ENCODE peak calls at places on chromosomes 5 and 9, in nine cellular contexts. O is sigmoid colon, Q is Peyer's patch, F is A549, S is IMR-90, I is breast epithelium, D is endothelial cell of umbilical vein, N is stomach, V is uterus. A is an unnamed sample.

GRCh38 chr5:8329773-8330172 is 460.8 kb downstream of the MTRR start:
- DNase-seq in O (no peak), Q (no peak), F (peak), S (peak), I (no peak), D (no peak), N (no peak), V (no peak), A (no peak)

GRCh38 chr5:134026521-134027202 is 21.9 kb upstream of the VDAC1 start:
- DNase-seq in O (no peak), Q (peak), F (peak), S (peak), I (peak), D (peak), N (peak), V (no peak), A (peak)

GRCh38 chr9:107147134-107147533 is 135.9 kb upstream of the RAD23B start:
- DNase-seq in O (no peak), Q (no peak), F (no peak), S (no peak), I (no peak), D (no peak), N (no peak), V (no peak), A (no peak)

GRCh38 chr5:149211566-149211965 is 60.1 kb upstream of the AFAP1L1 start:
- DNase-seq in O (no peak), Q (no peak), F (no peak), S (peak), I (no peak), D (no peak), N (no peak), V (no peak), A (no peak)

GRCh38 chr5:32445831-32446614 is 1.5 kb upstream of the ZFR start:
- DNase-seq in O (no peak), Q (no peak), F (no peak), S (no peak), I (peak), D (no peak), N (no peak), V (no peak), A (no peak)

GRCh38 chr5:150305577-150305976 is 2.9 kb upstream of the ARSI start:
- DNase-seq in O (no peak), Q (no peak), F (no peak), S (no peak), I (no peak), D (no peak), N (no peak), V (no peak), A (no peak)

GRCh38 chr9:1604942-1605560 is 410.1 kb upstream of the SMARCA2 start:
- DNase-seq in O (no peak), Q (no peak), F (peak), S (no peak), I (no peak), D (no peak), N (no peak), V (no peak), A (no peak)

GRCh38 chr9:127114606-127115005 is 7.8 kb downstream of the ANGPTL2 start:
- DNase-seq in O (no peak), Q (no peak), F (no peak), S (no peak), I (no peak), D (no peak), N (no peak), V (no peak), A (no peak)

GRCh38 chr9:89260525-89260924 is 50.5 kb upstream of the CKS2 start:
- DNase-seq in O (no peak), Q (no peak), F (no peak), S (no peak), I (no peak), D (no peak), N (no peak), V (no peak), A (no peak)

GRCh38 chr9:122004589-122004988 is 88.5 kb downstream of the TTLL11 start:
- DNase-seq in O (no peak), Q (no peak), F (no peak), S (no peak), I (no peak), D (no peak), N (no peak), V (no peak), A (no peak)

GRCh38 chr5:14181299-14181968 is 38.3 kb downstream of the TRIO start:
- DNase-seq in O (no peak), Q (no peak), F (no peak), S (no peak), I (no peak), D (no peak), N (no peak), V (no peak), A (no peak)

GRCh38 chr5:10827571-10827970 is 66.5 kb upstream of the DAP start:
- DNase-seq in O (no peak), Q (no peak), F (no peak), S (no peak), I (no peak), D (no peak), N (no peak), V (no peak), A (no peak)

GRCh38 chr9:81559741-81560140 is 129.6 kb downstream of the TLE1 start:
- DNase-seq in O (no peak), Q (no peak), F (peak), S (peak), I (peak), D (peak), N (no peak), V (no peak), A (no peak)

GRCh38 chr9:116646661-116647514 is 40.2 kb upstream of the TRIM32 start:
- DNase-seq in O (no peak), Q (no peak), F (peak), S (peak), I (no peak), D (peak), N (no peak), V (no peak), A (no peak)

GRCh38 chr5:40914835-40915234 is 5.5 kb downstream of the C7 start:
- DNase-seq in O (no peak), Q (no peak), F (no peak), S (peak), I (no peak), D (no peak), N (no peak), V (no peak), A (no peak)

GRCh38 chr5:131786036-131786435 is 10.8 kb downstream of the FNIP1 start:
- DNase-seq in O (no peak), Q (no peak), F (no peak), S (no peak), I (no peak), D (no peak), N (no peak), V (no peak), A (no peak)

GRCh38 chr9:101705135-101705661 is 33.2 kb downstream of the GRIN3A start:
- DNase-seq in O (no peak), Q (peak), F (peak), S (no peak), I (no peak), D (no peak), N (no peak), V (no peak), A (peak)

GRCh38 chr5:52825826-52826225 is 38.1 kb downstream of the ITGA1 start:
- DNase-seq in O (no peak), Q (no peak), F (no peak), S (no peak), I (no peak), D (no peak), N (no peak), V (no peak), A (no peak)

GRCh38 chr9:68546596-68547390 is 6.1 kb upstream of the TMEM252 start:
- DNase-seq in O (no peak), Q (no peak), F (no peak), S (no peak), I (no peak), D (no peak), N (no peak), V (no peak), A (peak)

GRCh38 chr5:100889896-100890295 is 13.2 kb downstream of the ST8SIA4 start:
- DNase-seq in O (no peak), Q (no peak), F (no peak), S (no peak), I (no peak), D (peak), N (no peak), V (no peak), A (no peak)

GRCh38 chr5:141785667-141786066 is 92.5 kb downstream of the PCDH1 start:
- DNase-seq in O (no peak), Q (no peak), F (no peak), S (no peak), I (no peak), D (no peak), N (peak), V (no peak), A (no peak)

GRCh38 chr9:15246688-15247087 is 60.3 kb downstream of the TTC39B start:
- DNase-seq in O (no peak), Q (no peak), F (no peak), S (peak), I (no peak), D (peak), N (no peak), V (no peak), A (no peak)

GRCh38 chr5:111697215-111697614 is 59.8 kb downstream of the NREP start:
- DNase-seq in O (no peak), Q (no peak), F (no peak), S (no peak), I (no peak), D (peak), N (no peak), V (no peak), A (no peak)

GRCh38 chr9:95463145-95464060 is 53.4 kb downstream of the PTCH1 start:
- DNase-seq in O (no peak), Q (peak), F (no peak), S (no peak), I (no peak), D (no peak), N (no peak), V (no peak), A (no peak)

GRCh38 chr5:176180339-176180738 is 57.9 kb upstream of the SIMC1 start:
- DNase-seq in O (no peak), Q (no peak), F (no peak), S (peak), I (no peak), D (no peak), N (no peak), V (no peak), A (no peak)

GRCh38 chr5:67774796-67775195 is 440.8 kb upstream of the PIK3R1 start:
- DNase-seq in O (no peak), Q (no peak), F (no peak), S (no peak), I (no peak), D (no peak), N (no peak), V (no peak), A (no peak)

DNA sequence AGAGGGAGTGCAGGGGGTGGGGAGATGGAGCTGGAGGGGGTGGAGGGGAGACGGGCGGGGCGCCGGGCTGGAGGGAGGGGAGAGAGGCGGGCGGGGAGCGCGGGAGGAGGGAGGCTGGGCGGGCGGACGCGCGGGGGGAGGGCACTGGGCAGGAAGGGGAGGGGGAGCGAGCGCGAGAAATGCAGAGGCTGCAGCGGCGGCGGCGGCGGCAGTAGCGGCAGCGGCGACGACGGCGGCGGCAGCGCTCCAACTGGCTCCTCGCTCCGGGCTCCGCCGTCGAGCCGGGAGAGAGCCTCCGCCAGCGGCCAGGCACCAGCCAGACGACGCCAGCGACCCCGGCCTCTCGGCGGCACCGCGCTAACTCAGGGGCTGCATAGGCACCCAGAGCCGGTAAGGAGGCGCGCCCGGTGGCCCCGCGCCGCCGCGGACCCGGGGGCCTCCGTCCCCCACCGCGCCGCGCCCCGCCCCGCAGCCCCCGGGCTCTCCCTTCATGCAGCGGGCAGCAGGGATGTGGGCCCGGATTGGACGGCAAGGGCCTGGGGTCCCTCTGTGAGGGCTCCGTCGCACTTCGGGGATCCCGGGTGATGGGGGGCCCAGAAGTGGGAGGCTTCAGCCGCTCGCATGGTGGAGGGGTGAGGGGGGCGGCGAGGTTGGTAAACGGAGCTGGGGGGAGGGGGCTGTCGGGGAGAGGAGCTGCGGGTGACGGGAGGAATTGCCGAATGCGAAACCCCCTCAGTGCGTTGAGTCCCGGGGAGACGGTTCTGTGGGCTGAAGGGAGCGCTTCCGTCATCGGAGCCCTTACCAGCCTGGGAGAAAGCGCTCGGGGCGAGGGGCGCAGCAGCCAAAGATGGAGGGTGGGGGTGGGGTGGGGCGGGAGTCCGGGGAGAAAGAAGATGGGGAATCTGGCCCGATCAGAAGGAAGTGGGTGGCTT is at the start of gene BASP1:
- DNase-seq in O (peak), Q (peak), F (peak), S (peak), I (no peak), D (peak), N (peak), V (peak), A (peak)
- H3K27ac ChIP-seq in O (no peak), Q (peak), F (peak), S (peak), I (peak), D (peak), N (peak), V (peak), A (peak)

GRCh38 chr5:173764321-173765029 is 123.7 kb upstream of the CPEB4 start:
- DNase-seq in O (peak), Q (peak), F (peak), S (peak), I (peak), D (peak), N (peak), V (peak), A (peak)
- TF ChIP-seq POLR2A in O (no peak), Q (no peak), F (no peak), S (no peak), I (no peak), D (no peak), N (no peak), V (no peak), A (peak)

DNA sequence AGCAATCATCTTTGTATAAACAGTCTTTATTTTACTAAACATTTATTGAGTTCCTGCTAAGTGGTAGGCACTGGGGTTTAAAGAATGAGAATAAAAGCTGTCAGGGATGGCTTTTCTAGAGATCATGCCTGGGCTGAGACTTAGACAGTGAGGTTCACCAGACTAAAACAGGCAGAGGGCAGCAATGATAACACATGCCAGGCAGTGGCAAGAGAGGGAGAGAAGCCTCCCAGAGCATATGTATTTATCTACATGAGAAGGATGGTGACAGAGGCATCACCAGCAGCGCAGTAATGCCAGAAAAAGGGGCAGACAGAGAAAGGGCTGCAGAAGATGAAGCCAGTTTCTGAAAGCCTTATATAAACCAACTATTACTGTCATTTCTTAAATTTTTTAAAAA is 121.0 kb upstream of the CCDC180 start:
- DNase-seq in O (no peak), Q (no peak), F (no peak), S (no peak), I (no peak), D (no peak), N (no peak), V (no peak), A (no peak)
- H3K27ac ChIP-seq in O (no peak), Q (no peak), F (no peak), S (no peak), I (no peak), D (no peak), N (no peak), V (no peak), A (no peak)

GRCh38 chr9:137085918-137086530 is 761 bp upstream of the MAN1B1 start:
- DNase-seq in O (no peak), Q (peak), F (peak), S (no peak), I (peak), D (peak), N (peak), V (no peak), A (peak)
- TF ChIP-seq POLR2A in O (no peak), Q (no peak), F (peak), S (no peak), I (no peak), D (peak), N (no peak), V (no peak), A (no peak)

GRCh38 chr5:62572918-62573514 is 5.6 kb upstream of the LRRC70 start:
- DNase-seq in O (no peak), Q (no peak), F (no peak), S (peak), I (no peak), D (no peak), N (no peak), V (no peak), A (no peak)

GRCh38 chr5:62564101-62564500 is 14.5 kb upstream of the LRRC70 start:
- DNase-seq in O (no peak), Q (no peak), F (no peak), S (no peak), I (no peak), D (peak), N (no peak), V (no peak), A (no peak)

GRCh38 chr5:62574599-62574998 is 4.0 kb upstream of the LRRC70 start:
- DNase-seq in O (no peak), Q (no peak), F (no peak), S (no peak), I (no peak), D (no peak), N (no peak), V (no peak), A (no peak)

GRCh38 chr5:62568800-62569432 is 9.7 kb upstream of the LRRC70 start:
- DNase-seq in O (no peak), Q (no peak), F (no peak), S (no peak), I (no peak), D (no peak), N (no peak), V (no peak), A (no peak)

DNA sequence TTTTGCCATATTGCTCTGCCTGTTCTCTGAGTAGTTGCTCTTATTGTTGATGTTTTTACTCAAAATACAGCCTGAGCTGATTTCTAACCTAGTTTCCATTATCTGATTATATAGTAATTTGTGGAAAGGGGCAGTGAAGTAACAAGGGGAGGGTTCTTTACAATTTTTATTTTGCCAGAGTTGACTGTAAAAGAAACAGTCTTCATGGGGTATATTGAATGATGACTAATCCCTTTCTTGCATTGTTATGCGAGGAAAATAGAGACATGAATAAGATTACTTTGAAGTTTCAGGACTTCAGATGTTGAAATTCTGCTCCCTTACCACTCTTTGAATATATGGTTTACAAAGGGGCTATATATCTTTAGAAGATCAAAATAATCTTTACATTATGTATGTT is 9.2 kb upstream of the LRRC70 start:
- DNase-seq in O (no peak), Q (no peak), F (no peak), S (no peak), I (no peak), D (peak), N (no peak), V (no peak), A (no peak)
- H3K27ac ChIP-seq in O (no peak), Q (no peak), F (no peak), S (no peak), I (no peak), D (no peak), N (no peak), V (no peak), A (no peak)

DNA sequence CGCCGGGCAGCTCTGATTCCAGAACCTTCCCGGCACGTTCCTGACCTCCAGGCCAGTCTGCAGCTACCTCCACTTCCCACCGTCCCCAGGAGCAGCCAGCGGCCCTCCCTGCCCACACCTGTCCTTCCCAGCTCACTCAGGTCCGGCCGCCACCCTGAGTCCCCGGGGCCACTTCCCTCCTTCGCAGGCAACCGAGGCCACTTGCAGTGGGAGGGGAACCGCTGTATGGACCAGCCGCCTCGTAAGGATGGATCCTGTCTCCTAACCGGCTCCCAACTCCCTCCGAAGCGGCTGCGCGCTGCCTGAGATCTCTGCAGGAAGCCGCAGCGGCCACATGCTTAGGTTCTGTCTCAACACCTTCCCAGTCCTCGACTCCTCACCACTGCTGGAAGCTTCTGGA is 7.5 kb downstream of the TMEM250 start:
- DNase-seq in O (no peak), Q (no peak), F (no peak), S (no peak), I (no peak), D (no peak), N (no peak), V (no peak), A (no peak)
- TF ChIP-seq POLR2A in O (no peak), Q (no peak), F (no peak), S (no peak), I (no peak), D (no peak), N (no peak), V (no peak), A (no peak)

A was measured in right lobe of liver.